ENCODE peak calls at places on chromosomes 11 and 22, in seven cellular contexts. C is choroid plexus epithelial cell, F is IMR-90, V is DMS 273 treated with DMSO at 0.1 percent for 48 hours, D is bronchial epithelial cell, K is cerebellar cortex, S is endothelial cell of umbilical vein. N is an unnamed sample.

GRCh38 chr11:113885897-113886296 is 10.5 kb upstream of the USP28 start:
- DNase-seq in C (no peak), F (no peak), V (no peak), D (peak; percentile 44), K (no peak), S (no peak), N (no peak)

GRCh38 chr22:30206964-30207363 is 39.6 kb downstream of the LIF start:
- DNase-seq in C (peak; percentile 97), F (peak; percentile 99), V (no peak), D (peak; percentile 88), K (no peak), S (peak; percentile 21), N (no peak)

GRCh38 chr11:68978931-68979591 is 1.7 kb downstream of the MRGPRD start:
- DNase-seq in C (no peak), F (no peak), V (no peak), D (no peak), K (no peak), S (no peak), N (no peak)

GRCh38 chr22:46149493-46149997 is 781 bp upstream of the PPARA start:
- DNase-seq in C (no peak), F (no peak), V (no peak), D (no peak), K (no peak), S (peak; percentile 8), N (no peak)

GRCh38 chr11:2737226-2737590 is 37.4 kb upstream of the KCNQ1OT1 start:
- DNase-seq in C (no peak), F (no peak), V (no peak), D (no peak), K (no peak), S (no peak), N (no peak)

GRCh38 chr11:100715163-100715792 is 28.2 kb downstream of the ARHGAP42 start:
- DNase-seq in C (no peak), F (no peak), V (no peak), D (no peak), K (no peak), S (no peak), N (no peak)

GRCh38 chr22:49736538-49736937 is 91.1 kb downstream of the BRD1 start:
- DNase-seq in C (no peak), F (no peak), V (no peak), D (no peak), K (no peak), S (no peak), N (no peak)

GRCh38 chr11:19344661-19345518 is 104.1 kb upstream of the E2F8 start:
- DNase-seq in C (peak; percentile 58), F (peak; percentile 24), V (peak; percentile 23), D (peak; percentile 66), K (peak; percentile 21), S (peak; percentile 43), N (peak; percentile 43)

GRCh38 chr11:87116185-87116584 is 78.5 kb downstream of the TMEM135 start:
- DNase-seq in C (no peak), F (no peak), V (no peak), D (no peak), K (no peak), S (no peak), N (no peak)

GRCh38 chr22:29813563-29813962 is 24.5 kb downstream of the ASCC2 start:
- DNase-seq in C (peak; percentile 52), F (no peak), V (no peak), D (peak; percentile 23), K (no peak), S (no peak), N (no peak)

GRCh38 chr11:63535734-63536133 is 874 bp upstream of the PLAAT4 start:
- DNase-seq in C (no peak), F (no peak), V (no peak), D (no peak), K (no peak), S (no peak), N (no peak)

GRCh38 chr11:32056445-32056844 is 34.4 kb upstream of the RCN1 start:
- DNase-seq in C (peak; percentile 36), F (no peak), V (no peak), D (no peak), K (no peak), S (no peak), N (no peak)

GRCh38 chr11:58567889-58568512 is 7.7 kb downstream of the LPXN start:
- DNase-seq in C (peak; percentile 78), F (peak; percentile 54), V (no peak), D (peak; percentile 61), K (peak; percentile 58), S (peak; percentile 76), N (no peak)

GRCh38 chr22:25475554-25476022 is 88.9 kb upstream of the GRK3 start:
- DNase-seq in C (peak; percentile 65), F (peak; percentile 72), V (peak; percentile 17), D (no peak), K (no peak), S (peak; percentile 89), N (no peak)

GRCh38 chr22:30506507-30506968 is 1.0 kb upstream of the SEC14L4 start:
- DNase-seq in C (no peak), F (no peak), V (no peak), D (no peak), K (no peak), S (no peak), N (no peak)

GRCh38 chr11:122656073-122656630 is 630 bp downstream of the UBASH3B start:
- DNase-seq in C (peak; percentile 73), F (peak; percentile 66), V (no peak), D (peak; percentile 44), K (peak; percentile 36), S (peak; percentile 79), N (no peak)

GRCh38 chr11:88384678-88385015 is 47.1 kb upstream of the CTSC start:
- DNase-seq in C (peak; percentile 75), F (peak; percentile 49), V (no peak), D (no peak), K (no peak), S (no peak), N (no peak)

GRCh38 chr11:13368041-13368446 is 90.5 kb downstream of the BMAL1 start:
- DNase-seq in C (peak; percentile 62), F (peak; percentile 55), V (no peak), D (peak; percentile 23), K (no peak), S (no peak), N (no peak)

GRCh38 chr11:129279326-129280026 is 87.4 kb upstream of the ARHGAP32 start:
- DNase-seq in C (peak; percentile 77), F (peak; percentile 67), V (peak; percentile 29), D (peak; percentile 21), K (no peak), S (peak; percentile 70), N (no peak)

GRCh38 chr22:33302049-33302545 is 243.9 kb upstream of the SYN3 start:
- DNase-seq in C (peak; percentile 77), F (peak; percentile 60), V (no peak), D (peak; percentile 45), K (peak; percentile 64), S (peak; percentile 5), N (no peak)

GRCh38 chr11:304915-305833 is 2.4 kb upstream of the IFITM2 start:
- DNase-seq in C (peak; percentile 90), F (peak; percentile 79), V (no peak), D (peak; percentile 44), K (peak; percentile 73), S (peak; percentile 78), N (no peak)

GRCh38 chr11:117098269-117099231 is at the start of gene SIK3:
- DNase-seq in C (peak; percentile 96), F (peak; percentile 89), V (peak; percentile 62), D (peak; percentile 97), K (peak; percentile 89), S (peak; percentile 92), N (peak; percentile 66)

GRCh38 chr11:77602385-77603105 is 12.8 kb downstream of the AQP11 start:
- DNase-seq in C (peak; percentile 78), F (peak; percentile 90), V (no peak), D (peak; percentile 95), K (no peak), S (peak; percentile 75), N (peak; percentile 57)

GRCh38 chr11:34508514-34508913 is 5.1 kb downstream of the ELF5 start:
- DNase-seq in C (no peak), F (peak; percentile 32), V (no peak), D (no peak), K (no peak), S (no peak), N (no peak)

GRCh38 chr11:61985863-61986262 is 18.4 kb upstream of the FTH1 start:
- DNase-seq in C (peak; percentile 48), F (no peak), V (no peak), D (peak; percentile 86), K (no peak), S (no peak), N (no peak)

GRCh38 chr11:118263694-118264567 is at the start of gene MPZL2:
- DNase-seq in C (no peak), F (no peak), V (no peak), D (peak; percentile 98), K (no peak), S (peak; percentile 57), N (peak; percentile 90)

GRCh38 chr11:69834811-69835800 is 15.9 kb upstream of the FGF3 start:
- DNase-seq in C (no peak), F (no peak), V (no peak), D (no peak), K (no peak), S (no peak), N (no peak)

GRCh38 chr11:129146196-129146595 is 45.9 kb downstream of the ARHGAP32 start:
- DNase-seq in C (peak; percentile 52), F (peak; percentile 64), V (no peak), D (peak; percentile 55), K (no peak), S (no peak), N (no peak)

GRCh38 chr11:11993814-11994213 is 14.6 kb downstream of the DKK3 start:
- DNase-seq in C (peak; percentile 86), F (peak; percentile 86), V (no peak), D (peak; percentile 91), K (peak; percentile 85), S (peak; percentile 41), N (peak; percentile 63)

GRCh38 chr11:61350336-61350735 is 11.3 kb downstream of the CYB561A3 start:
- DNase-seq in C (no peak), F (no peak), V (no peak), D (no peak), K (no peak), S (no peak), N (no peak)

GRCh38 chr11:130636672-130637463 is 188.4 kb downstream of the ADAMTS15 start:
- DNase-seq in C (peak; percentile 88), F (peak; percentile 92), V (no peak), D (peak; percentile 99), K (no peak), S (peak; percentile 27), N (peak; percentile 91)

GRCh38 chr11:134566311-134566710 is 154.3 kb upstream of the B3GAT1 start:
- DNase-seq in C (no peak), F (no peak), V (no peak), D (no peak), K (peak; percentile 7), S (no peak), N (no peak)

GRCh38 chr22:43230983-43231723 is 44.2 kb upstream of the TTLL12 start:
- DNase-seq in C (peak; percentile 60), F (peak; percentile 28), V (no peak), D (peak; percentile 25), K (peak; percentile 70), S (peak; percentile 50), N (no peak)

GRCh38 chr11:65560555-65561418 is 2.6 kb upstream of the LTBP3 start:
- DNase-seq in C (peak; percentile 79), F (peak; percentile 66), V (peak; percentile 10), D (peak; percentile 51), K (peak; percentile 66), S (peak; percentile 91), N (no peak)

GRCh38 chr11:11422291-11423128 is 69.5 kb upstream of the CSNK2A3 start:
- DNase-seq in C (no peak), F (no peak), V (no peak), D (peak; percentile 96), K (peak; percentile 57), S (no peak), N (peak; percentile 48)